ENCODE peak calls at places on chromosomes 6 and 20, in eight cellular contexts. A is gastrocnemius medialis, V is DND-41, X is coronary artery, H is GM23248, M is IMR-90, F is right atrium auricular region, C is H1. P is an unnamed sample.

GRCh38 chr6:89412071-89413005 is at the start of gene RRAGD:
- DNase-seq in A (peak), V (peak), X (peak), H (peak), M (no peak), F (peak), C (peak), P (peak)

GRCh38 chr6:36848658-36849441 is 9.6 kb upstream of the CPNE5 start:
- DNase-seq in A (no peak), V (no peak), X (no peak), H (peak), M (no peak), F (no peak), C (peak), P (no peak)

GRCh38 chr20:59403261-59403961 is 103.0 kb downstream of the EDN3 start:
- DNase-seq in A (no peak), V (peak), X (no peak), H (peak), M (no peak), F (no peak), C (peak), P (peak)

GRCh38 chr20:18835850-18836249 is 22.3 kb downstream of the SCP2D1 start:
- DNase-seq in A (no peak), V (no peak), X (no peak), H (no peak), M (no peak), F (no peak), C (no peak), P (no peak)

GRCh38 chr20:61561111-61561830 is 309.2 kb downstream of the CDH4 start:
- DNase-seq in A (no peak), V (no peak), X (no peak), H (no peak), M (no peak), F (no peak), C (no peak), P (no peak)

GRCh38 chr6:7137335-7138106 is 29.8 kb downstream of the RREB1 start:
- DNase-seq in A (peak), V (peak), X (no peak), H (peak), M (peak), F (no peak), C (peak), P (peak)

GRCh38 chr6:139250296-139251274 is 41.2 kb downstream of the TXLNB start:
- DNase-seq in A (peak), V (peak), X (no peak), H (peak), M (peak), F (no peak), C (peak), P (peak)

GRCh38 chr20:8132632-8133587 is 844 bp downstream of the PLCB1 start:
- DNase-seq in A (peak), V (peak), X (peak), H (peak), M (no peak), F (no peak), C (no peak), P (peak)

GRCh38 chr20:22861990-22862389 is 173.1 kb upstream of the SSTR4 start:
- DNase-seq in A (no peak), V (no peak), X (no peak), H (no peak), M (no peak), F (no peak), C (no peak), P (no peak)

GRCh38 chr20:4782373-4782772 is 60.7 kb downstream of the PRND start:
- DNase-seq in A (no peak), V (no peak), X (no peak), H (no peak), M (no peak), F (no peak), C (no peak), P (no peak)

GRCh38 chr6:148905901-148906300 is 159.1 kb downstream of the UST start:
- DNase-seq in A (no peak), V (no peak), X (no peak), H (no peak), M (no peak), F (no peak), C (no peak), P (no peak)

GRCh38 chr20:9532069-9532809 is 17.8 kb downstream of the LAMP5 start:
- DNase-seq in A (no peak), V (no peak), X (no peak), H (no peak), M (no peak), F (no peak), C (no peak), P (no peak)

GRCh38 chr6:52077180-52077884 is 10.1 kb downstream of the PKHD1 start:
- DNase-seq in A (no peak), V (no peak), X (no peak), H (no peak), M (no peak), F (no peak), C (no peak), P (no peak)

GRCh38 chr20:57397693-57398108 is 6.5 kb downstream of the RBM38 start:
- DNase-seq in A (no peak), V (peak), X (no peak), H (no peak), M (no peak), F (no peak), C (no peak), P (peak)
- H3K4me3 ChIP-seq in A (no peak), V (peak), X (no peak), H (no peak), M (no peak), F (no peak), C (no peak), P (peak)

GRCh38 chr6:24933868-24934401 is 1.8 kb downstream of the RIPOR2 start:
- DNase-seq in A (no peak), V (no peak), X (no peak), H (peak), M (no peak), F (no peak), C (peak), P (peak)

GRCh38 chr6:24931752-24932691 is 3.7 kb downstream of the RIPOR2 start:
- DNase-seq in A (no peak), V (peak), X (no peak), H (peak), M (peak), F (no peak), C (no peak), P (peak)

GRCh38 chr6:24931296-24931695 is 4.5 kb downstream of the RIPOR2 start:
- DNase-seq in A (no peak), V (no peak), X (no peak), H (peak), M (peak), F (no peak), C (no peak), P (no peak)

GRCh38 chr6:24933266-24933665 is 2.5 kb downstream of the RIPOR2 start:
- DNase-seq in A (no peak), V (no peak), X (no peak), H (no peak), M (no peak), F (no peak), C (no peak), P (no peak)

GRCh38 chr6:24932832-24933231 is 2.9 kb downstream of the RIPOR2 start:
- DNase-seq in A (no peak), V (no peak), X (no peak), H (no peak), M (no peak), F (no peak), C (no peak), P (no peak)
- H3K27ac ChIP-seq in A (no peak), V (peak), X (no peak), H (no peak), M (no peak), F (no peak), C (no peak), P (peak)

GRCh38 chr20:34559311-34560140 is 1.0 kb downstream of the MAP1LC3A start:
- DNase-seq in A (no peak), V (no peak), X (no peak), H (peak), M (no peak), F (no peak), C (no peak), P (peak)
- H3K4me3 ChIP-seq in A (peak), V (no peak), X (peak), H (no peak), M (peak), F (peak), C (no peak), P (no peak)

GRCh38 chr6:496649-497048 is 105.1 kb downstream of the IRF4 start:
- DNase-seq in A (no peak), V (no peak), X (no peak), H (no peak), M (no peak), F (no peak), C (no peak), P (no peak)

GRCh38 chr6:502761-503160 is 111.2 kb downstream of the IRF4 start:
- DNase-seq in A (no peak), V (no peak), X (no peak), H (no peak), M (no peak), F (no peak), C (no peak), P (no peak)

GRCh38 chr6:499617-500016 is 108.1 kb downstream of the IRF4 start:
- DNase-seq in A (no peak), V (no peak), X (no peak), H (no peak), M (no peak), F (no peak), C (no peak), P (no peak)

GRCh38 chr6:501891-502601 is 110.5 kb downstream of the IRF4 start:
- DNase-seq in A (no peak), V (peak), X (no peak), H (no peak), M (no peak), F (no peak), C (no peak), P (peak)

DNA sequence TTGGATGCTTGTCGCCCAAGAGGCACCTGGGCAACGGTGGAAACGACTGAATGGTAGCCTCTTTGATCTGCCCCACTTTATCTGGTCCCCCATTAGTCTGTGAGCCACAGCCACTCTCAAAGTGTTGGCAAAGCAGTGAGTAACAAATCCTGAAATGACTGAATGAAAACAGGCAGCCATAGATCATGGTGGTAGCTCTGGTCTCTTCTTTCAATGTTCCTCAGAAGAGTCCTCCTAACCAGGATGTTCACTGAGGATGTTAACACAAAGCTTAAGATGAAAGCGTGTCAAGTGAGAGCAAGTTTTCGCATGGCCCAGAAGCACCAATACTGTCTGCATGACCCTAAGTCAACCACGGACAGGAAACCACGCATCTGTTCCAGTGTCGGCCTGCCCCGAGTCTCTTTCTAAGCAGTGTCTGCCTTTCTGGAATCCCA is 107.3 kb downstream of the IRF4 start:
- DNase-seq in A (no peak), V (peak), X (no peak), H (no peak), M (peak), F (no peak), C (no peak), P (peak)
- H3K27ac ChIP-seq in A (no peak), V (peak), X (no peak), H (no peak), M (no peak), F (no peak), C (no peak), P (no peak)

GRCh38 chr6:119581220-119581619 is 231.7 kb upstream of the MAN1A1 start:
- DNase-seq in A (no peak), V (no peak), X (no peak), H (no peak), M (no peak), F (no peak), C (no peak), P (no peak)

GRCh38 chr6:119575721-119576120 is 226.2 kb upstream of the MAN1A1 start:
- DNase-seq in A (no peak), V (no peak), X (no peak), H (peak), M (peak), F (no peak), C (no peak), P (no peak)
- H3K4me3 ChIP-seq in A (no peak), V (no peak), X (no peak), H (no peak), M (no peak), F (no peak), C (no peak), P (no peak)

GRCh38 chr20:31514154-31515071 is at the start of gene HM13:
- DNase-seq in A (peak), V (peak), X (peak), H (peak), M (peak), F (peak), C (peak), P (peak)

GRCh38 chr20:31515775-31516107 is 1.5 kb downstream of the HM13 start:
- DNase-seq in A (no peak), V (no peak), X (no peak), H (peak), M (no peak), F (no peak), C (no peak), P (no peak)

GRCh38 chr20:31516166-31516565 is 1.9 kb downstream of the HM13 start:
- DNase-seq in A (no peak), V (no peak), X (no peak), H (peak), M (no peak), F (no peak), C (no peak), P (no peak)

GRCh38 chr20:31516651-31517050 is 2.4 kb downstream of the HM13 start:
- DNase-seq in A (no peak), V (no peak), X (no peak), H (no peak), M (no peak), F (no peak), C (no peak), P (no peak)

DNA sequence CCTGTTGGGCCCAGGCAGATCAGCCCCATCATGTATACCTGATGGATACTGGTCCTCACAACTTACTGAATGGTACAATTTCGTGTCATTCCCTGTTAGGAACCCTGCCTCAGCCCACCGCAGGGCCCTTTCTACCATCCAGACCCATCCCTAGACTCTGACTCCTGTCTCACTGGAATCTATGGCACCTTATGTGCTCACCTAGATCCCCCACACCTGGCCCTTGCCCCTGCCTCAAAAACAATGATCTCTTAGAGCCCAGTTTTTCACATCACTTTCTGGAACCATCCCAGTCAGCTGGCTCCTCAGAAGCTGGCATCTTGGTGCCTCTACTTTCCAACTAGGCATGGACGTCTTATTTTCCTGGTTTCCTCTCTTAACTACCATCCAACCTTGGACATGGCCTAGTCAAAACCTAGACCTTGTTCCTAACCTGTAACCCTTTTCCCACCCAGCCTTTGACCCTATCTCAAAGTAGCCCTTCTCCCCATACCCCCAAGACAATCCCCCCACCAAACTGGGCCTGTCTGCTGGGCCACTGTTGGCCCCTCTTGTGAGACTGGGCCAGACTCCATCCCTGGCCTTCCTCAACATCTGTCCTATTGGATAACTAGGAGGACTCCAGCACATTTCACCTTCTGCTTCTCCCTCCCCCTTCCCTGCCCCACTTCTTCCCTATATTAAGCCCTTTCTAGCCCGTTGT is 981 bp downstream of the HM13 start:
- DNase-seq in A (no peak), V (no peak), X (no peak), H (no peak), M (no peak), F (no peak), C (no peak), P (no peak)
- H3K27ac ChIP-seq in A (peak), V (peak), X (peak), H (peak), M (peak), F (no peak), C (no peak), P (peak)

DNA sequence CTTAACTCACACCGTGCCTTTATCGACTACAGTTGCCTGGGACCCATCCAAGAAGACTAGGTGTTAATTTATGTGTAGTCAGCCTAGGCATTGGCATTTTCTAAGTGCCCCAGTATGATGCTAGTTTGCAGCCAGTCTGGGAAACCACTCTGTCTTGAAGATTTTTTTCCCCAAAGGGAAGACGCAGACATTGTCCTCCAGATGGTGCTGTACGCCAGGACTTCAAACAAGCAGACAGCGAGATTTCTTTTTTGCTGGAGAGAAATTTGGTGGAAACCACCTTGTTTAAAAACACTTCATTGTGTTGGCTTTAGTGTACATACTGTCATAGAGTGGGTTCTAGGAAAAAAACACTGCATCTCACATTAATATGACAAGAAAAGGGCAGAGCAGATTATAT is 30.0 kb downstream of the ALDH5A1 start:
- DNase-seq in A (no peak), V (peak), X (no peak), H (peak), M (peak), F (no peak), C (no peak), P (peak)
- H3K4me3 ChIP-seq in A (no peak), V (no peak), X (no peak), H (no peak), M (no peak), F (no peak), C (no peak), P (no peak)

GRCh38 chr6:111810321-111811235 is 62.7 kb downstream of the FYN start:
- DNase-seq in A (no peak), V (no peak), X (no peak), H (no peak), M (no peak), F (no peak), C (no peak), P (peak)

GRCh38 chr6:111808493-111808892 is 64.8 kb downstream of the FYN start:
- DNase-seq in A (no peak), V (no peak), X (no peak), H (no peak), M (no peak), F (no peak), C (no peak), P (no peak)

GRCh38 chr6:111813247-111814162 is 59.7 kb downstream of the FYN start:
- DNase-seq in A (no peak), V (no peak), X (no peak), H (peak), M (peak), F (no peak), C (no peak), P (no peak)

GRCh38 chr6:111809264-111809663 is 64.0 kb downstream of the FYN start:
- DNase-seq in A (no peak), V (no peak), X (no peak), H (peak), M (peak), F (no peak), C (no peak), P (no peak)

GRCh38 chr6:111812080-111813038 is 60.9 kb downstream of the FYN start:
- DNase-seq in A (no peak), V (no peak), X (no peak), H (peak), M (no peak), F (no peak), C (no peak), P (no peak)
- H3K27ac ChIP-seq in A (no peak), V (no peak), X (no peak), H (peak), M (no peak), F (no peak), C (no peak), P (no peak)

DNA sequence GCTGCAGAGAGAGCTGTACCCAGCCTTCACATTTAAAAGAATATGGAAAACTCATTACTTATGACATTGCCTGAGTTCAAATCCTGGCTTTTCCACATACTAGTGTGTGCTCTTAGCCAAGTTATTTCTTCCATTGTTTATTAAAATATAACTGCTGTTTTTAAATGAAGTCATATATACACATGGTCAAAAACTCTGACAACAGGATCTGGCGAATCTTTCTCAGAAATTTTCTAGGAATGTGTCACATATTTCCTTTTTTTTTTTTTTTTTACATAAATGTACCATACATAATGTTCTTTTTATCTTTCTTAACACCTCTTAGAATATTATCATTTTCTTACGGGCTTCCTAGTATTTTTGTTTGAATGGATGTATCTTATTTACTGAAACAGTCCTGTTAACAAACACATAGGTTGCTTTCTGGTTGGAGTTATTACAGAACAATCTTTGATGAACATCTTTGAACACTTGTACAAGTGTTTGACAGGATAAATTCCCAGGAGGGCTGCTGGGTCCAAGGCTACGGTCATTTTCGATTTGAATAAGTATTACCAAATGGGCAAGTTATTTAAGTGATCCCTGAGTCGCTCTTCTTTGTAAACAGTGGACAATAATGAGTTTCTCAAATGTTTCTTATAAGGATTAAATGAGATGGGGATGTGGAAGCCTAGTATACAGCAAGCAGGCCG is 1.6 kb upstream of the SNX9 start:
- DNase-seq in A (no peak), V (no peak), X (no peak), H (peak), M (peak), F (no peak), C (no peak), P (no peak)
- H3K4me3 ChIP-seq in A (no peak), V (no peak), X (no peak), H (no peak), M (no peak), F (no peak), C (no peak), P (no peak)